ENCODE peak calls at places on chromosomes 3 and 15, in seven cellular contexts. One of them, this sample, is unnamed.

GRCh38 chr15:61038387-61038786 is 190.7 kb downstream of the RORA start:
- DNase-seq in HepG2: no peak
- DNase-seq in GM12878: no peak
- DNase-seq in K562: peak
- DNase-seq in H1: no peak
- DNase-seq in SK-N-SH: peak
- DNase-seq in HCT116: no peak
- DNase-seq in this sample: no peak

GRCh38 chr3:150627557-150627956 is 24.4 kb downstream of the SELENOT start:
- DNase-seq in K562: no peak
- DNase-seq in GM12878: no peak
- DNase-seq in HepG2: no peak
- DNase-seq in SK-N-SH: no peak
- DNase-seq in HCT116: no peak
- DNase-seq in H1: no peak
- DNase-seq in this sample: no peak

GRCh38 chr3:2303567-2303966 is 204.9 kb downstream of the CNTN4 start:
- DNase-seq in HCT116: no peak
- DNase-seq in HepG2: no peak
- DNase-seq in SK-N-SH: no peak
- DNase-seq in H1: no peak
- DNase-seq in GM12878: no peak
- DNase-seq in K562: peak
- DNase-seq in this sample: peak

GRCh38 chr3:169850618-169851017 is 19.1 kb downstream of the LRRC31 start:
- DNase-seq in H1: no peak
- DNase-seq in HCT116: no peak
- DNase-seq in HepG2: no peak
- DNase-seq in SK-N-SH: no peak
- DNase-seq in K562: no peak
- DNase-seq in GM12878: no peak
- DNase-seq in this sample: no peak

GRCh38 chr3:126544596-126545281 is 14.0 kb downstream of the C3orf22 start:
- DNase-seq in GM12878: no peak
- DNase-seq in K562: no peak
- DNase-seq in HepG2: no peak
- DNase-seq in HCT116: no peak
- DNase-seq in SK-N-SH: peak
- DNase-seq in H1: no peak
- DNase-seq in this sample: no peak

GRCh38 chr3:163622384-163622783 is 1455.9 kb downstream of the SI start:
- DNase-seq in H1: peak
- DNase-seq in SK-N-SH: peak
- DNase-seq in HCT116: peak
- DNase-seq in GM12878: no peak
- DNase-seq in K562: peak
- DNase-seq in HepG2: peak
- DNase-seq in this sample: peak

GRCh38 chr3:49346797-49347251 is 7.0 kb upstream of the USP4 start:
- DNase-seq in HCT116: no peak
- DNase-seq in H1: no peak
- DNase-seq in HepG2: no peak
- DNase-seq in SK-N-SH: no peak
- DNase-seq in GM12878: no peak
- DNase-seq in K562: no peak
- DNase-seq in this sample: no peak

GRCh38 chr3:16547958-16548357 is 34.5 kb upstream of the RFTN1 start:
- DNase-seq in K562: no peak
- DNase-seq in GM12878: no peak
- DNase-seq in SK-N-SH: no peak
- DNase-seq in H1: no peak
- DNase-seq in HCT116: no peak
- DNase-seq in HepG2: no peak
- DNase-seq in this sample: no peak

GRCh38 chr15:34064443-34064842 is 25.4 kb upstream of the AVEN start:
- DNase-seq in HCT116: no peak
- DNase-seq in K562: no peak
- DNase-seq in GM12878: no peak
- DNase-seq in HepG2: no peak
- DNase-seq in H1: no peak
- DNase-seq in SK-N-SH: no peak
- DNase-seq in this sample: no peak

GRCh38 chr3:132979606-132980005 is 58.6 kb upstream of the TMEM108 start:
- DNase-seq in HepG2: no peak
- DNase-seq in SK-N-SH: no peak
- DNase-seq in K562: no peak
- DNase-seq in H1: no peak
- DNase-seq in GM12878: no peak
- DNase-seq in HCT116: no peak
- DNase-seq in this sample: peak

GRCh38 chr3:169984287-169984686 is 17.7 kb downstream of the SEC62 start:
- DNase-seq in HCT116: no peak
- DNase-seq in H1: no peak
- DNase-seq in K562: no peak
- DNase-seq in HepG2: no peak
- DNase-seq in GM12878: no peak
- DNase-seq in SK-N-SH: no peak
- DNase-seq in this sample: no peak

GRCh38 chr3:45347329-45348000 is 40.9 kb upstream of the LARS2 start:
- DNase-seq in HepG2: no peak
- DNase-seq in K562: no peak
- DNase-seq in GM12878: no peak
- DNase-seq in SK-N-SH: no peak
- DNase-seq in H1: no peak
- DNase-seq in HCT116: no peak
- DNase-seq in this sample: no peak

GRCh38 chr3:13114811-13115615 is 41.8 kb upstream of the IQSEC1 start:
- DNase-seq in H1: no peak
- DNase-seq in HepG2: no peak
- DNase-seq in GM12878: no peak
- DNase-seq in SK-N-SH: no peak
- DNase-seq in K562: no peak
- DNase-seq in HCT116: no peak
- DNase-seq in this sample: no peak

GRCh38 chr3:31829826-31830426 is 151.1 kb downstream of the OSBPL10 start:
- DNase-seq in K562: no peak
- DNase-seq in HCT116: no peak
- DNase-seq in GM12878: no peak
- DNase-seq in H1: no peak
- DNase-seq in SK-N-SH: no peak
- DNase-seq in HepG2: no peak
- DNase-seq in this sample: no peak

GRCh38 chr3:113165841-113166240 is 45.5 kb upstream of the BOC start:
- DNase-seq in HepG2: no peak
- DNase-seq in GM12878: no peak
- DNase-seq in SK-N-SH: no peak
- DNase-seq in K562: no peak
- DNase-seq in HCT116: no peak
- DNase-seq in H1: no peak
- DNase-seq in this sample: no peak

GRCh38 chr3:185677146-185677829 is 91.2 kb downstream of the SENP2 start:
- DNase-seq in SK-N-SH: peak
- DNase-seq in K562: peak
- DNase-seq in H1: no peak
- DNase-seq in HCT116: peak
- DNase-seq in GM12878: no peak
- DNase-seq in HepG2: peak
- DNase-seq in this sample: peak

GRCh38 chr15:89136818-89137772 is 48.8 kb downstream of the ABHD2 start:
- DNase-seq in GM12878: no peak
- DNase-seq in HepG2: peak
- DNase-seq in K562: no peak
- DNase-seq in HCT116: no peak
- DNase-seq in SK-N-SH: no peak
- DNase-seq in H1: no peak
- DNase-seq in this sample: no peak

GRCh38 chr3:149581681-149582349 is 76.0 kb downstream of the WWTR1 start:
- DNase-seq in HCT116: peak
- DNase-seq in SK-N-SH: no peak
- DNase-seq in K562: peak
- DNase-seq in H1: no peak
- DNase-seq in HepG2: no peak
- DNase-seq in GM12878: no peak
- DNase-seq in this sample: peak
- TF ChIP-seq JUND in HCT116: no peak
- TF ChIP-seq JUND in SK-N-SH: peak
- TF ChIP-seq JUND in K562: no peak
- TF ChIP-seq JUND in H1: no peak
- TF ChIP-seq JUND in HepG2: no peak
- TF ChIP-seq JUND in GM12878: no peak
- TF ChIP-seq JUND in this sample: no peak

GRCh38 chr3:22587446-22587845 is 615.7 kb upstream of the UBE2E2 start:
- DNase-seq in GM12878: no peak
- DNase-seq in SK-N-SH: no peak
- DNase-seq in HCT116: no peak
- DNase-seq in HepG2: no peak
- DNase-seq in H1: no peak
- DNase-seq in K562: no peak
- DNase-seq in this sample: no peak

GRCh38 chr3:22582291-22582690 is 620.8 kb upstream of the UBE2E2 start:
- DNase-seq in GM12878: no peak
- DNase-seq in H1: no peak
- DNase-seq in HepG2: no peak
- DNase-seq in SK-N-SH: no peak
- DNase-seq in HCT116: no peak
- DNase-seq in K562: no peak
- DNase-seq in this sample: no peak

DNA sequence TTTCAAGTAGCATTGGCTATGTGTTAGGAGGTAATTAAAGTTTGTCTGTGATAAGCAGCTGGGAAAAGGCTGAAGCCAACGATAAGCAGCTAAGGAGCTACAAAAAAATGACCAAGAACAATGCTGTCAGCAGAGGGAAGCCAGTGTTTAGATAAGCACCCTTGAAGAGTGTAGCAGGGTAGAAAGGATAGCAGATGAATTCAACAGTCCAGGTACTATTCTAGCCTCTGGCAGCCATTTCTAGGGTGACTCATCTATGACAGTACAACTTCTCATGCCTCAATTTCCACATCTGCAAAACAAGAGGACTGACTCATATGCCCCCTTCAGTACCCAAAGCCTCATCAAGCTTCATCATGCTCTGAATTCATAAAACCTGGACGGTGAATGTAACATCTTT is 617.6 kb upstream of the UBE2E2 start:
- DNase-seq in HepG2: no peak
- DNase-seq in SK-N-SH: no peak
- DNase-seq in H1: no peak
- DNase-seq in K562: no peak
- DNase-seq in GM12878: no peak
- DNase-seq in HCT116: no peak
- DNase-seq in this sample: no peak
- TF ChIP-seq JUND in HepG2: no peak
- TF ChIP-seq JUND in SK-N-SH: no peak
- TF ChIP-seq JUND in H1: no peak
- TF ChIP-seq JUND in K562: no peak
- TF ChIP-seq JUND in GM12878: no peak
- TF ChIP-seq JUND in HCT116: no peak
- TF ChIP-seq JUND in this sample: no peak

GRCh38 chr15:50131617-50132016 is 12.6 kb upstream of the ATP8B4 start:
- DNase-seq in GM12878: no peak
- DNase-seq in SK-N-SH: no peak
- DNase-seq in HepG2: no peak
- DNase-seq in K562: no peak
- DNase-seq in HCT116: no peak
- DNase-seq in H1: no peak
- DNase-seq in this sample: no peak

GRCh38 chr15:50137893-50138292 is 18.9 kb upstream of the ATP8B4 start:
- DNase-seq in SK-N-SH: no peak
- DNase-seq in GM12878: no peak
- DNase-seq in H1: no peak
- DNase-seq in K562: no peak
- DNase-seq in HepG2: no peak
- DNase-seq in HCT116: no peak
- DNase-seq in this sample: no peak

GRCh38 chr15:50135123-50135541 is 16.1 kb upstream of the ATP8B4 start:
- DNase-seq in H1: no peak
- DNase-seq in SK-N-SH: no peak
- DNase-seq in GM12878: no peak
- DNase-seq in HCT116: no peak
- DNase-seq in HepG2: no peak
- DNase-seq in K562: peak
- DNase-seq in this sample: no peak

GRCh38 chr15:50137330-50137761 is 18.3 kb upstream of the ATP8B4 start:
- DNase-seq in HepG2: no peak
- DNase-seq in H1: no peak
- DNase-seq in GM12878: no peak
- DNase-seq in K562: peak
- DNase-seq in HCT116: peak
- DNase-seq in SK-N-SH: no peak
- DNase-seq in this sample: no peak

DNA sequence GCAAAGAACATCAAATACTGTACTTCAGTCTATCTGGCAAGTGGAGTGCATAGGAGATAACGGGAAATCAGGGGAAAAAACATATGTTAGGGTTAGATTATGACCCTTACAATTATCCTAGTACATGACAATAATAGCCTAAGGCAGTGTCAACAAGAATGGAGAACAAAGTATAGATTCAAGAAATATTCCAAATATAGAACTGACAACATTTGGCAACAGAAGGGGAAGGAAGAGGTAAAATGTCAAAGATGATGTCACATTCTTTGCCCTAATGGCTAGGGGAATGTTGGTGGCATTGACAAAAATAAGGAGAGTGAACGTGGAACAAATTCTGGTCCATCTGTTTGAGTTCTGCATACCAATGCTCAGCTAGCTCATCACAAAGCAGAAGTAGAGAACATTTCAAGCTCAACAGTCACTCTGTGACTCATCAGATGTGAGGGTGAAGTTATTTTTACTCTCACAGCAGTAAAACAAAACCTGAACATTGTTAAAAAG is 15.5 kb upstream of the ATP8B4 start:
- DNase-seq in HepG2: no peak
- DNase-seq in H1: no peak
- DNase-seq in SK-N-SH: no peak
- DNase-seq in HCT116: no peak
- DNase-seq in K562: peak
- DNase-seq in GM12878: no peak
- DNase-seq in this sample: no peak
- TF ChIP-seq JUND in HepG2: no peak
- TF ChIP-seq JUND in H1: no peak
- TF ChIP-seq JUND in SK-N-SH: no peak
- TF ChIP-seq JUND in HCT116: no peak
- TF ChIP-seq JUND in K562: peak
- TF ChIP-seq JUND in GM12878: no peak
- TF ChIP-seq JUND in this sample: no peak

DNA sequence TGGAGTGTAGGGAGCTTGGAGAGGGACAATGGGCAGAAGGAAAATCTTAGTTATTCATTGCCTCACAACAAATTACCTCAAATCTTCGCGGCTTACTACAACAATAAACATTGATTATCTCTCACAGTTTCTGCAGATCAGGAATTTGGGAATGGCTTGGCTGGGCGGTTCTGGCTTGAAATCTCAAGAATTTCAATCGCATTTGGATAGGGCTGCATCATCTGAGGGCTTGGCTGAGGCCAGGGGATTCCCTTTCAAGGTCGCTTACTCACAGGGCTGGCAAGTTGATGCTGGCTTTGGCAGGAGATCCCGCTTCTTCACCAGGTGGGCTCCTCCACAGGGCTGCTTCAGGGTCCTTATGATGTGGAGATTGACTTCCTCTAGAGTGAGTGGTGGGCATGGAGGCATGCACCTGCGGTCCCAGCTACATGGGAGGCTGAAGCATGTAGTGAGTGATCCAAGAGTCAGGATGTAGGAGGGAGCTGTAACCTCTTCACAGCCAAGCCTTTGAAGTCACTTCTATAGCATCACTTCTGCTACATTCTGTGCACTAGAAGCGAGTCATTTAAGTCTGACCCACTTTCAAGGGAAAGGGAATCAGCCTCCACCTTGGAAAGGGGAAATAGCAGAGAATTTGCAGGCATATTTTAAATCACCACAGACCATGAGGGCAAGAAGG is 63.1 kb downstream of the CDC25A start:
- DNase-seq in HepG2: no peak
- DNase-seq in H1: peak
- DNase-seq in HCT116: no peak
- DNase-seq in GM12878: no peak
- DNase-seq in SK-N-SH: no peak
- DNase-seq in K562: no peak
- DNase-seq in this sample: no peak
- TF ChIP-seq JUND in HepG2: no peak
- TF ChIP-seq JUND in H1: no peak
- TF ChIP-seq JUND in HCT116: no peak
- TF ChIP-seq JUND in GM12878: no peak
- TF ChIP-seq JUND in SK-N-SH: no peak
- TF ChIP-seq JUND in K562: no peak
- TF ChIP-seq JUND in this sample: no peak